ENCODE peak calls at places on chromosomes 12 and 14, in five cellular contexts. One of them, this sample, is unnamed.

GRCh38 chr14:64763089-64763782 is 59.0 kb downstream of the PLEKHG3 start:
- DNase-seq in hepatocyte: no peak
- DNase-seq in ovary: no peak
- DNase-seq in stimulated activated CD4-positive, alpha-beta T cell treated with anti-CD3 and anti-CD28 coated beads, Interleukin-12 subunit alpha, Interleukin-12 subunit beta, amount 100 ng/mL, for 48 hours: no peak
- DNase-seq in GM10248: no peak
- DNase-seq in this sample: no peak

GRCh38 chr12:87509233-87509820 is 519.9 kb downstream of the C12orf50 start:
- DNase-seq in hepatocyte: peak
- DNase-seq in ovary: no peak
- DNase-seq in stimulated activated CD4-positive, alpha-beta T cell treated with anti-CD3 and anti-CD28 coated beads, Interleukin-12 subunit alpha, Interleukin-12 subunit beta, amount 100 ng/mL, for 48 hours: no peak
- DNase-seq in GM10248: peak
- DNase-seq in this sample: no peak

GRCh38 chr14:48027115-48027514 is 351.7 kb upstream of the MDGA2 start:
- DNase-seq in hepatocyte: no peak
- DNase-seq in ovary: no peak
- DNase-seq in stimulated activated CD4-positive, alpha-beta T cell treated with anti-CD3 and anti-CD28 coated beads, Interleukin-12 subunit alpha, Interleukin-12 subunit beta, amount 100 ng/mL, for 48 hours: no peak
- DNase-seq in GM10248: no peak
- DNase-seq in this sample: no peak

GRCh38 chr12:118290130-118290529 is 82.6 kb downstream of the TAOK3 start:
- DNase-seq in hepatocyte: peak
- DNase-seq in ovary: no peak
- DNase-seq in stimulated activated CD4-positive, alpha-beta T cell treated with anti-CD3 and anti-CD28 coated beads, Interleukin-12 subunit alpha, Interleukin-12 subunit beta, amount 100 ng/mL, for 48 hours: no peak
- DNase-seq in GM10248: no peak
- DNase-seq in this sample: peak

GRCh38 chr12:120343692-120344091 is 16.1 kb upstream of the PLA2G1B start:
- DNase-seq in hepatocyte: no peak
- DNase-seq in ovary: no peak
- DNase-seq in stimulated activated CD4-positive, alpha-beta T cell treated with anti-CD3 and anti-CD28 coated beads, Interleukin-12 subunit alpha, Interleukin-12 subunit beta, amount 100 ng/mL, for 48 hours: no peak
- DNase-seq in GM10248: no peak
- DNase-seq in this sample: no peak

GRCh38 chr12:49294086-49294803 is 702 bp upstream of the PRPH start:
- DNase-seq in hepatocyte: no peak
- DNase-seq in ovary: no peak
- DNase-seq in stimulated activated CD4-positive, alpha-beta T cell treated with anti-CD3 and anti-CD28 coated beads, Interleukin-12 subunit alpha, Interleukin-12 subunit beta, amount 100 ng/mL, for 48 hours: no peak
- DNase-seq in GM10248: no peak
- DNase-seq in this sample: peak

GRCh38 chr12:85138833-85139232 is 102.7 kb downstream of the LRRIQ1 start:
- DNase-seq in hepatocyte: no peak
- DNase-seq in ovary: no peak
- DNase-seq in stimulated activated CD4-positive, alpha-beta T cell treated with anti-CD3 and anti-CD28 coated beads, Interleukin-12 subunit alpha, Interleukin-12 subunit beta, amount 100 ng/mL, for 48 hours: no peak
- DNase-seq in GM10248: no peak
- DNase-seq in this sample: no peak

GRCh38 chr12:4153343-4153892 is 120.1 kb upstream of the CCND2 start:
- DNase-seq in hepatocyte: no peak
- DNase-seq in ovary: no peak
- DNase-seq in stimulated activated CD4-positive, alpha-beta T cell treated with anti-CD3 and anti-CD28 coated beads, Interleukin-12 subunit alpha, Interleukin-12 subunit beta, amount 100 ng/mL, for 48 hours: peak
- DNase-seq in GM10248: peak
- DNase-seq in this sample: no peak

GRCh38 chr12:98797200-98797599 is 152.1 kb downstream of the APAF1 start:
- DNase-seq in hepatocyte: no peak
- DNase-seq in ovary: no peak
- DNase-seq in stimulated activated CD4-positive, alpha-beta T cell treated with anti-CD3 and anti-CD28 coated beads, Interleukin-12 subunit alpha, Interleukin-12 subunit beta, amount 100 ng/mL, for 48 hours: no peak
- DNase-seq in GM10248: no peak
- DNase-seq in this sample: no peak

GRCh38 chr12:126676426-126676825 is 1590.5 kb upstream of the TMEM132C start:
- DNase-seq in hepatocyte: no peak
- DNase-seq in ovary: no peak
- DNase-seq in stimulated activated CD4-positive, alpha-beta T cell treated with anti-CD3 and anti-CD28 coated beads, Interleukin-12 subunit alpha, Interleukin-12 subunit beta, amount 100 ng/mL, for 48 hours: no peak
- DNase-seq in GM10248: no peak
- DNase-seq in this sample: no peak

GRCh38 chr14:28305938-28306337 is 460.6 kb upstream of the FOXG1 start:
- DNase-seq in hepatocyte: no peak
- DNase-seq in ovary: no peak
- DNase-seq in stimulated activated CD4-positive, alpha-beta T cell treated with anti-CD3 and anti-CD28 coated beads, Interleukin-12 subunit alpha, Interleukin-12 subunit beta, amount 100 ng/mL, for 48 hours: no peak
- DNase-seq in GM10248: no peak
- DNase-seq in this sample: no peak

GRCh38 chr14:93941293-93941910 is 14.3 kb downstream of the FAM181A start:
- DNase-seq in hepatocyte: no peak
- DNase-seq in ovary: no peak
- DNase-seq in stimulated activated CD4-positive, alpha-beta T cell treated with anti-CD3 and anti-CD28 coated beads, Interleukin-12 subunit alpha, Interleukin-12 subunit beta, amount 100 ng/mL, for 48 hours: no peak
- DNase-seq in GM10248: no peak
- DNase-seq in this sample: peak

GRCh38 chr12:75361408-75361807 is 26.9 kb downstream of the GLIPR1L1 start:
- DNase-seq in hepatocyte: no peak
- DNase-seq in ovary: no peak
- DNase-seq in stimulated activated CD4-positive, alpha-beta T cell treated with anti-CD3 and anti-CD28 coated beads, Interleukin-12 subunit alpha, Interleukin-12 subunit beta, amount 100 ng/mL, for 48 hours: no peak
- DNase-seq in GM10248: no peak
- DNase-seq in this sample: no peak

GRCh38 chr14:105409379-105409778 is 10.2 kb upstream of the MTA1 start:
- DNase-seq in hepatocyte: no peak
- DNase-seq in ovary: no peak
- DNase-seq in stimulated activated CD4-positive, alpha-beta T cell treated with anti-CD3 and anti-CD28 coated beads, Interleukin-12 subunit alpha, Interleukin-12 subunit beta, amount 100 ng/mL, for 48 hours: no peak
- DNase-seq in GM10248: no peak
- DNase-seq in this sample: no peak

GRCh38 chr12:115466076-115466475 is 782.1 kb upstream of the TBX3 start:
- DNase-seq in hepatocyte: no peak
- DNase-seq in ovary: no peak
- DNase-seq in stimulated activated CD4-positive, alpha-beta T cell treated with anti-CD3 and anti-CD28 coated beads, Interleukin-12 subunit alpha, Interleukin-12 subunit beta, amount 100 ng/mL, for 48 hours: no peak
- DNase-seq in GM10248: no peak
- DNase-seq in this sample: no peak

GRCh38 chr12:99137124-99137845 is 492.2 kb downstream of the APAF1 start:
- DNase-seq in hepatocyte: no peak
- DNase-seq in ovary: no peak
- DNase-seq in stimulated activated CD4-positive, alpha-beta T cell treated with anti-CD3 and anti-CD28 coated beads, Interleukin-12 subunit alpha, Interleukin-12 subunit beta, amount 100 ng/mL, for 48 hours: no peak
- DNase-seq in GM10248: no peak
- DNase-seq in this sample: no peak